ENCODE peak calls at places on chromosome 21, in nine cellular contexts. R is adrenal gland; H is activated CD4-positive, alpha-beta T cell treated with anti-CD3 and anti-CD28 coated beads for 4 hours; G is fibroblast of the conjunctiva; F is WTC11; J is NCI-H345; Y is NCI-H1092; B is SK-N-SH; Z is astrocyte of the spinal cord. T is an unnamed sample.

GRCh38 chr21:44892536-44893277 is 19.2 kb upstream of the PTTG1IP start:
- DNase-seq in R (peak), H (peak), G (no peak), F (peak), J (peak), Y (peak), B (peak), Z (no peak), T (no peak)

GRCh38 chr21:44949161-44950015 is 9.6 kb downstream of the SLX9 start:
- DNase-seq in R (peak), H (peak), G (peak), F (peak), J (peak), Y (no peak), B (peak), Z (peak), T (peak)

GRCh38 chr21:45286671-45287437 is 841 bp downstream of the POFUT2 start:
- DNase-seq in R (no peak), H (no peak), G (no peak), F (peak), J (no peak), Y (no peak), B (peak), Z (no peak), T (no peak)

GRCh38 chr21:38806153-38806941 is 618 bp downstream of the ETS2 start:
- DNase-seq in R (no peak), H (peak), G (no peak), F (peak), J (peak), Y (no peak), B (peak), Z (no peak), T (no peak)

GRCh38 chr21:27802816-27803475 is 836.1 kb upstream of the ADAMTS5 start:
- DNase-seq in R (peak), H (no peak), G (no peak), F (peak), J (no peak), Y (no peak), B (peak), Z (peak), T (peak)

GRCh38 chr21:37532868-37533780 is 166.6 kb downstream of the DYRK1A start:
- DNase-seq in R (peak), H (no peak), G (no peak), F (peak), J (peak), Y (no peak), B (no peak), Z (peak), T (peak)

GRCh38 chr21:45981154-45981606 is 390 bp upstream of the COL6A1 start:
- DNase-seq in R (peak), H (peak), G (peak), F (peak), J (peak), Y (peak), B (peak), Z (peak), T (peak)

GRCh38 chr21:43193651-43194302 is 25.0 kb downstream of the CRYAA start:
- DNase-seq in R (peak), H (no peak), G (no peak), F (peak), J (no peak), Y (peak), B (peak), Z (peak), T (peak)

GRCh38 chr21:33317226-33317625 is 7.5 kb upstream of the IFNAR1 start:
- DNase-seq in R (no peak), H (no peak), G (no peak), F (no peak), J (no peak), Y (no peak), B (no peak), Z (no peak), T (no peak)

GRCh38 chr21:25717491-25718139 is 17.1 kb downstream of the ATP5PF start:
- DNase-seq in R (no peak), H (no peak), G (peak), F (no peak), J (no peak), Y (no peak), B (no peak), Z (peak), T (peak)

GRCh38 chr21:33976082-33976979 is 60.7 kb upstream of the ATP5PO start:
- DNase-seq in R (no peak), H (peak), G (peak), F (no peak), J (no peak), Y (no peak), B (no peak), Z (peak), T (peak)

GRCh38 chr21:32886339-32886738 is 114.8 kb upstream of the PAXBP1 start:
- DNase-seq in R (no peak), H (peak), G (no peak), F (no peak), J (no peak), Y (no peak), B (no peak), Z (no peak), T (no peak)

GRCh38 chr21:46428987-46429710 is 29.5 kb upstream of the DIP2A start:
- DNase-seq in R (no peak), H (no peak), G (no peak), F (no peak), J (no peak), Y (no peak), B (no peak), Z (no peak), T (no peak)

GRCh38 chr21:34640858-34641257 is 25.9 kb upstream of the RCAN1 start:
- DNase-seq in R (no peak), H (no peak), G (peak), F (no peak), J (no peak), Y (no peak), B (no peak), Z (peak), T (peak)